ENCODE peak calls at places on chromosome 20, in six cellular contexts. B is IMR-90, U is gastrocnemius medialis, D is coronary artery, S is A549, J is psoas muscle. W is an unnamed sample.

GRCh38 chr20:16066571-16066970 is 506.7 kb downstream of the KIF16B start:
- DNase-seq in B (no peak), U (no peak), D (no peak), J (no peak), S (no peak), W (no peak)

GRCh38 chr20:57652865-57653545 is 32.8 kb upstream of the ZBP1 start:
- DNase-seq in B (no peak), J (peak), U (no peak), D (peak), S (peak), W (no peak)

GRCh38 chr20:24253321-24253720 is 216.1 kb upstream of the SYNDIG1 start:
- DNase-seq in D (no peak), B (no peak), S (no peak), J (no peak), U (no peak), W (no peak)

GRCh38 chr20:35279040-35279439 is 1.1 kb upstream of the MMP24OS start:
- DNase-seq in S (no peak), U (no peak), D (no peak), B (peak), J (no peak), W (no peak)

GRCh38 chr20:19211661-19212523 is 550 bp upstream of the SLC24A3 start:
- DNase-seq in S (no peak), J (peak), U (no peak), D (no peak), B (no peak), W (no peak)

GRCh38 chr20:3901028-3901746 is 12.0 kb downstream of the PANK2 start:
- DNase-seq in B (peak), U (no peak), S (no peak), D (no peak), J (no peak), W (no peak)

GRCh38 chr20:1451092-1451491 is 15.6 kb downstream of the NSFL1C start:
- DNase-seq in U (no peak), B (no peak), J (no peak), D (no peak), S (no peak), W (no peak)

GRCh38 chr20:17558154-17558940 is 11.5 kb upstream of the DSTN start:
- DNase-seq in U (no peak), B (peak), J (no peak), D (peak), S (peak), W (peak)

GRCh38 chr20:10502098-10502526 is 67.0 kb downstream of the SLX4IP start:
- DNase-seq in J (no peak), D (no peak), S (no peak), U (no peak), B (no peak), W (no peak)

GRCh38 chr20:18907353-18907752 is 93.8 kb downstream of the SCP2D1 start:
- DNase-seq in D (no peak), U (no peak), B (no peak), S (no peak), J (no peak), W (no peak)

GRCh38 chr20:23049201-23049932 is at the start of gene THBD:
- DNase-seq in S (peak), B (peak), D (peak), U (peak), J (peak), W (no peak)

GRCh38 chr20:59269396-59270025 is 30.9 kb upstream of the EDN3 start:
- DNase-seq in U (no peak), S (no peak), D (no peak), J (no peak), B (no peak), W (no peak)

GRCh38 chr20:47711046-47711752 is 74.1 kb downstream of the SULF2 start:
- DNase-seq in J (no peak), B (no peak), D (no peak), S (no peak), U (no peak), W (no peak)

GRCh38 chr20:18032977-18033892 is 24.5 kb downstream of the OVOL2 start:
- DNase-seq in J (no peak), D (no peak), S (no peak), B (peak), U (no peak), W (no peak)

GRCh38 chr20:3406481-3407425 is 716 bp downstream of the DNAAF9 start:
- DNase-seq in U (peak), B (peak), J (peak), S (peak), D (no peak), W (no peak)

GRCh38 chr20:18694071-18694470 is 106.2 kb downstream of the DTD1 start:
- DNase-seq in D (no peak), U (no peak), S (no peak), B (no peak), J (no peak), W (no peak)

GRCh38 chr20:57104711-57105110 is 161.7 kb downstream of the BMP7 start:
- DNase-seq in U (no peak), B (no peak), J (no peak), S (no peak), D (no peak), W (no peak)

GRCh38 chr20:7859371-7859802 is 80.9 kb downstream of the HAO1 start:
- DNase-seq in D (no peak), U (no peak), B (peak), J (no peak), S (no peak), W (no peak)

GRCh38 chr20:35610833-35611427 is 4.7 kb upstream of the SPAG4 start:
- DNase-seq in D (no peak), U (no peak), J (peak), S (no peak), B (no peak), W (no peak)

GRCh38 chr20:48115511-48115910 is 330.2 kb upstream of the SULF2 start:
- DNase-seq in D (no peak), U (no peak), B (no peak), S (no peak), J (no peak), W (no peak)

GRCh38 chr20:3239026-3239866 is at the start of gene SLC4A11:
- DNase-seq in J (peak), D (no peak), B (peak), U (no peak), S (peak), W (peak)

GRCh38 chr20:3777726-3778629 is 3.3 kb downstream of the SPEF1 start:
- DNase-seq in S (peak), B (no peak), D (no peak), U (no peak), J (peak), W (no peak)

GRCh38 chr20:11814276-11814675 is 103.4 kb upstream of the BTBD3 start:
- DNase-seq in U (no peak), J (no peak), B (peak), S (no peak), D (no peak), W (no peak)

GRCh38 chr20:58306421-58307261 is 2.9 kb upstream of the RAB22A start:
- DNase-seq in S (peak), J (no peak), U (no peak), D (no peak), B (peak), W (no peak)

GRCh38 chr20:62367136-62367482 is at the start of gene LAMA5:
- DNase-seq in U (no peak), B (no peak), S (no peak), J (peak), D (no peak), W (no peak)

GRCh38 chr20:58416832-58417231 is 27.8 kb downstream of the VAPB start:
- DNase-seq in D (no peak), J (no peak), B (no peak), U (no peak), S (no peak), W (no peak)

GRCh38 chr20:59007758-59008511 is 881 bp upstream of the CTSZ start:
- DNase-seq in S (no peak), J (peak), D (no peak), B (no peak), U (no peak), W (no peak)

GRCh38 chr20:35091808-35092523 is 641 bp downstream of the TRPC4AP start:
- DNase-seq in D (no peak), U (peak), B (peak), J (peak), S (no peak), W (no peak)

GRCh38 chr20:33909331-33909921 is 84.3 kb upstream of the RALY start:
- DNase-seq in B (peak), D (no peak), S (peak), J (no peak), U (no peak), W (peak)

GRCh38 chr20:37627060-37627766 is 66.6 kb upstream of the CTNNBL1 start:
- DNase-seq in D (no peak), J (peak), U (no peak), S (no peak), B (peak), W (peak)

GRCh38 chr20:10316582-10316981 is 98.0 kb downstream of the SNAP25 start:
- DNase-seq in S (no peak), U (no peak), J (no peak), D (no peak), B (no peak), W (no peak)

GRCh38 chr20:10171864-10172751 is 46.5 kb upstream of the SNAP25 start:
- DNase-seq in J (peak), S (peak), D (no peak), B (peak), U (no peak), W (no peak)

GRCh38 chr20:43983359-43983758 is 68.7 kb downstream of the TOX2 start:
- DNase-seq in U (no peak), B (no peak), D (no peak), J (no peak), S (no peak), W (no peak)
- TF ChIP-seq CTCF in U (no peak), B (peak), D (no peak), J (peak), S (peak), W (peak)

DNA sequence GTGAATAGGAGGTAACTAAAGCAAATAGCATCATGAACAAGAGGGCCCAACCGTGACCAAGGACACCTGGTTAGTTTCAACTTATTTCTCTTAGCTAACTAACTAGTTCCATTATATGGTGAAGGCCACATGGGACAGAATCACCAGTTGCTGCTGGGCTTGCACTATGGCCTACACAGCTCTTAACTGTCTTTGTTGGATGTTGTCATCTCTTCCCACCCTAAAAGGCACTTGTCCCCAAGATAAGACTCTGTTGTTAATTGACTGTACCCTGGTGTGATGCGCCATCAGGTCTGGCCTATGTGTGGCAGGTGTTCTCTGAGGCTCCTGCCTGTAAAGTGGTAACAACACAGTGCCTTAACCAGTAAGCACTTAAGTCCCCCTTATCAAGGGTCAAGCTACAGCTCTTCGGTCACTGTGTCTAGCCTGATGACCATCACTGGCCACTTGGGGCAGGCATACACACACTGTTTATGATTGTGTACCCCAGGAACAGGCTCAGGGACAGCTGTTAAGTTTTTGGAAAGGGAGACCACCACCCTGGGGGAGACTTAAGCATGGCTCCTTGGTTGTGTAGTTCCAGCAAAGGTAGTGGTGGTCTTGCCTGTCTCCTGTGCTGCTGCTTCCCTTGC is 51.2 kb downstream of the CHD6 start:
- DNase-seq in U (no peak), D (no peak), B (no peak), J (no peak), S (no peak), W (no peak)
- TF ChIP-seq CTCF in U (no peak), D (no peak), B (no peak), J (no peak), S (no peak), W (no peak)

DNA sequence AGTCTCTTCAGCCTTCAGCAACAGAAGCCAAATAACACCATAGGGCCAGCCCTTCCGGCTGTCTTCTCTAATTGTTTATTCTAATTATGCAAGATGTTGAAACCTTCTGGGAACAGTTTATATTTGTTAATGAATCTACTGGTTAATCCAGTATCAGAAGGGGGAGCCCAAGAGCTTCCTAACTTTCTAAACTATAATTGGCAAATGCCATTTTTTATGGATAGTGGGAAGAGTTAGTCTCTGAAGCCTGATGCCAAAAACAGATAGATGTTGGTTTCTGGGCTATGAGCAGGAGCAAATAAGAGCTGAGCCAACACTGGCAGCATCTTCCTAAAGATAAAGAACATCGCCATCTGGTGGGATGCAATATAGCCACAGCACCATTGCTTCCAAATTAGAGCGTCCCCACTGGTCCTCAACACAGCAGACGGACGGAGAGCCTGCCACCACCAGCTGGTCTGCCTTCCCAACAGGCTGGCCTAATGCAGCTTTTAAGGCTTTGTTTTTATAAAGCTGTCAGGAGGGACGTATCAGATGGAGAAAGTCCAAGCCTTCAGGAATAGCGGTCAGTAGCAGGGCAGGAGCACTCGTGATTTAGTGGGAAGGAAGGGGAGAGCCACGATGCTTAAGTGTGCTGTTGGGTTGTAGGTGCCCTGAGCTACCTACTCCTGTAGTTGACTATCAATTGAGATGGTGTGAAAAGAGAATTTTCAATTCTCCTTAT is 118.8 kb downstream of the RALGAPA2 start:
- DNase-seq in J (no peak), S (peak), U (no peak), B (peak), D (no peak), W (no peak)
- TF ChIP-seq CTCF in J (no peak), S (peak), U (no peak), B (peak), D (no peak), W (peak)

DNA sequence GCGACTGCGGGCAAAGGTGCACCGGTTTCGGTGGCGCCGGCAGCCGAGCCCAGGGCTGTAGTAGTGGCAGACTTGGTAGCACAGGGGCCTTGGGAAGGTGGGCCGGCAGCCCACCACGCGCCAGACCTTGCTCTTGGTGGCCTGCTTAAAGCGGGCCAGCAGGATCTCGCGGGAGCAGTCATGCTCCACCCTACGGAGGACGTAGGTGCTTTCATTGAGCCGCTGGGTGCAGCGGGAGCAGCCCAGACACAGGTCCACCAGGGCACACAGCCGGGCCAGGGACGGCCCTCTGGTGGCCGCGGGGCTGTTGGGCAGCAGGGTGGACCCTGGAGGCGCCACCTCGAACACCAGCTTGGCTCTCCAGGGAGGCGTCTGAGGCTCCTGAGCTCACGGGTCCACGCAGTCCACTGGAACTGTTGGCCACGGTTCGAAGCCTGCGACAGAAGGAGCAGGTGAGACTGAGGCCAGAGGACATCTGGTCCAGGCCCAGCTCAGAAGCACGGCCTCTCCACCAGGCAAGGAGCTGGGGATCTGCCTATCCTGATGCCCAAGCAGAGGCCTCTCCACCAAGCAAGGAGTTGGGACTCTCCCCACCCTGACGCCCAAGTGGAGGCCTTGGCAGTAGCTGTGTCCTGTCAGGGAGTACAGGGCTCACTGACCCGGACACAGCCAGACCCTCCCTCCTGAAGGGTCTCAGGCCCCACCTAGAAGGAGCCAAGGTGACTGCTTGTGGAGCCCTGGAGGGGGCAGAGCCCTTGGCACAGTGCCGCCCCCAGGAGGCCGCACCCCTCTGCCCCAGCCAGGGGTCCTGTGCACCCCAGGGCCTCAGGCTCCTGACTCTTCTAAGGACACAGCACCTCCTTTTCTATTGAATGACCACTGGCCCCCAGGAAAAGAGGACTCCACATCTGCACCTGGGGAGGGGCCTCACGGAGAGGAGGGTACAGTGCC is 976 bp downstream of the HELZ2 start:
- DNase-seq in J (no peak), D (no peak), U (no peak), S (peak), B (no peak), W (no peak)
- TF ChIP-seq CTCF in J (no peak), D (no peak), U (no peak), S (peak), B (peak), W (peak)

DNA sequence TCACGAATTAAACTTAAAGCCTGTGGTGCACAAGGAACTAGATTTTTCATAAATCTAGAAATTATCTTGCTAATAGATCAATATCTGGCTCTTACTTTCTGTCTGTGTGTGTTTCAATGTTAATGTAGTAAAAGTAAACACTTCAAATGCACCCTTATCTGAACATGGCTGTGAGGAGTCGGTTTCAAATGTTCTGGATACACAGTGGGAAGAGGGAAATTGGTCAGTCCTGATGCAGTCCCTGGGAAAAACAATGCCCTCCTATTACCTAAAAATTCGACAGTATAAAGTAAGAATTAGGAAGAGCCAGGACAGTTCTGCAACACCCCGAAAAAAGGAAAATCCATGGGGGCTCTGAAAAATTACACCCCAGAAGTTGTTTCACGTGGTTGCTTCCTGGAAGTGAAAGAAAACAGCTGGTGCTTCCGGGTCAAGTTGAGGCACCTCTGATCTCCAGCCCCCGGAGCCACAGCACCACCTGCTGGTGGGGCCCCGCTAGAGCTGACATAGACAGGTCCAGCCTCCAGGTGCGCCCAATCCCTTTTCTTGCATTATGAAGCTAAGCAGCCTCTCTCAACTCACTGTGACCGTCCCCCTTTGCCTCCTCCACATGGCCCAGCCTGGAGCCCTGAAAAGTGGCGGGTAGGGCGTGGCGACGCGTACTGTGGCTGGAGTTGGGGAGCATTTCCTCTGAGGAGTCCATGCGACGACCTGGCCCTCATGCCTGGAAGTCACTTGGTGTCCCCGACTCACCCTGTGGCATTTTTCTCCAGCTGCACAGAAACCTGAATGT is 8.3 kb downstream of the SEMG2 start:
- DNase-seq in D (no peak), J (no peak), S (no peak), U (no peak), B (no peak), W (no peak)
- TF ChIP-seq CTCF in D (no peak), J (no peak), S (peak), U (no peak), B (peak), W (peak)

GRCh38 chr20:50456452-50457324 is 53.5 kb upstream of the PTPN1 start:
- DNase-seq in J (no peak), D (no peak), S (no peak), U (no peak), B (no peak), W (no peak)
- TF ChIP-seq CTCF in J (no peak), D (no peak), S (no peak), U (no peak), B (no peak), W (peak)

DNA sequence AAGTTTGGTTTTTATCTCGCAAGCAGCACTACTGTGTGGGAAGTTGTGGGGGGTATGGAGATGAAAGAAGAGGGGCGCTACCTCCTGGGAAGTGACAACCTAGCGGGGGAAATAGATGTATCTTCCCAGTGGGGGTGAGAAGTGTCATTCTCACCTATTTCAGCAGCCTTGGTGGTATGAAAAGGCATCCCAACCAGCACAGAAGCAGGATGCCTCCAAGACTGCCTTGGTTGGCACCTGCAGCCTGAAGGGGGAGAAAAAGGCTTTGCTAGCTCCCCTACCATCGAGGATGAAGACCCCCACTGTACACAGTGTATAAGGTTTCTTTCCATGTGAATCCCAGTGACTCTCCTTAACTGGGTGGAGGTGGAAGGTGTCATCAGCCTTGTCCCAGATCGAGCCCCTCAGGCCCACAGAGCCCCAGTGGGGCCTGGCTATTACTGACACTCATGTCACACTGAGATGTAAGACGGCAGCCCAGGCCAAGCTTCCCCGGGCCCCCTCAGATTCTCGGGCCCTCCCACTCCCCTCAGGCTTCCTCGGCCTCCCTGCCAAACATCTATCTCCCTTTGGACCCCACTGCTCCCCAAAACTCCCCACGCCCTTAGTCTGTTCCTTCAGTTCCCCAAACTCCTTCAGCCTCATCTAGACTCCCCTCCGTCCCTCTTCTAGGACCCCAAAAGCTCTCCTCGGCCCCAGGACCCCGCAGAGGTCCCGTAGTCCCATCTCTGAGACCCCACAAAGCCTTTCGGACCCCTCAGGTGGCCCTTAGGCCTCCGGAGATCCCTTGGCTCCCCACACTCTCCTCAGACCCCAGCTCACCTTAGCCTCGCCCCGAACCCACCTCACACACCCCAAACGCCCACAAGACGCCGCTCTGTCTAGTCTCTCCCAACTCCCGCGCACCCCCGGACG is 688 bp downstream of the COMMD7 start:
- DNase-seq in J (no peak), D (no peak), U (no peak), B (no peak), S (no peak), W (no peak)
- TF ChIP-seq CTCF in J (no peak), D (no peak), U (no peak), B (no peak), S (no peak), W (no peak)

W was measured in AG09319.